ENCODE peak calls at places on chromosomes 5 and 9, in five cellular contexts. One of them, this sample, is unnamed.

GRCh38 chr9:19925674-19926503 is 137.1 kb upstream of the SLC24A2 start:
- DNase-seq in HCT116: peak
- DNase-seq in WTC11: peak
- DNase-seq in GM12878: peak
- DNase-seq in H1: peak
- DNase-seq in this sample: peak

GRCh38 chr5:155082401-155082800 is 68.8 kb downstream of the KIF4B start:
- DNase-seq in HCT116: peak
- DNase-seq in WTC11: no peak
- DNase-seq in GM12878: no peak
- DNase-seq in H1: no peak
- DNase-seq in this sample: no peak

GRCh38 chr5:79561525-79561893 is 47.6 kb upstream of the HOMER1 start:
- DNase-seq in HCT116: no peak
- DNase-seq in WTC11: no peak
- DNase-seq in GM12878: no peak
- DNase-seq in H1: no peak
- DNase-seq in this sample: no peak

GRCh38 chr9:126423022-126423708 is 96.5 kb downstream of the MVB12B start:
- DNase-seq in HCT116: no peak
- DNase-seq in WTC11: no peak
- DNase-seq in GM12878: no peak
- DNase-seq in H1: no peak
- DNase-seq in this sample: no peak

GRCh38 chr9:534886-535285 is 306.6 kb upstream of the DMRT1 start:
- DNase-seq in HCT116: no peak
- DNase-seq in WTC11: no peak
- DNase-seq in GM12878: no peak
- DNase-seq in H1: no peak
- DNase-seq in this sample: no peak

GRCh38 chr5:140828402-140828737 is 610 bp downstream of the PCDHA6 start:
- DNase-seq in HCT116: no peak
- DNase-seq in WTC11: no peak
- DNase-seq in GM12878: no peak
- DNase-seq in H1: peak
- DNase-seq in this sample: no peak

GRCh38 chr5:168295574-168296201 is 4.2 kb downstream of the WWC1 start:
- DNase-seq in HCT116: no peak
- DNase-seq in WTC11: peak
- DNase-seq in GM12878: no peak
- DNase-seq in H1: no peak
- DNase-seq in this sample: no peak

GRCh38 chr5:16721151-16722102 is 104.6 kb upstream of the RETREG1 start:
- DNase-seq in HCT116: no peak
- DNase-seq in WTC11: no peak
- DNase-seq in GM12878: no peak
- DNase-seq in H1: no peak
- DNase-seq in this sample: peak

GRCh38 chr5:74310386-74310785 is 330.1 kb downstream of the ENC1 start:
- DNase-seq in HCT116: no peak
- DNase-seq in WTC11: no peak
- DNase-seq in GM12878: no peak
- DNase-seq in H1: no peak
- DNase-seq in this sample: no peak

GRCh38 chr5:16869821-16870796 is 66.0 kb downstream of the MYO10 start:
- DNase-seq in HCT116: peak
- DNase-seq in WTC11: no peak
- DNase-seq in GM12878: no peak
- DNase-seq in H1: no peak
- DNase-seq in this sample: no peak

GRCh38 chr9:97831843-97832636 is 21.0 kb upstream of the FOXE1 start:
- DNase-seq in HCT116: no peak
- DNase-seq in WTC11: no peak
- DNase-seq in GM12878: no peak
- DNase-seq in H1: no peak
- DNase-seq in this sample: no peak

GRCh38 chr5:25950681-25951080 is 1087.7 kb downstream of the CDH9 start:
- DNase-seq in HCT116: no peak
- DNase-seq in WTC11: no peak
- DNase-seq in GM12878: no peak
- DNase-seq in H1: no peak
- DNase-seq in this sample: no peak

GRCh38 chr5:44681906-44682305 is 126.8 kb upstream of the MRPS30 start:
- DNase-seq in HCT116: no peak
- DNase-seq in WTC11: no peak
- DNase-seq in GM12878: no peak
- DNase-seq in H1: no peak
- DNase-seq in this sample: no peak

GRCh38 chr9:35484406-35484805 is 5.5 kb upstream of the RUSC2 start:
- DNase-seq in HCT116: no peak
- DNase-seq in WTC11: no peak
- DNase-seq in GM12878: no peak
- DNase-seq in H1: no peak
- DNase-seq in this sample: no peak

GRCh38 chr9:20618361-20618799 is 3.9 kb downstream of the MLLT3 start:
- DNase-seq in HCT116: no peak
- DNase-seq in WTC11: no peak
- DNase-seq in GM12878: no peak
- DNase-seq in H1: no peak
- DNase-seq in this sample: peak

GRCh38 chr9:108534741-108535140 is 321.0 kb downstream of the ACTL7B start:
- DNase-seq in HCT116: peak
- DNase-seq in WTC11: no peak
- DNase-seq in GM12878: no peak
- DNase-seq in H1: no peak
- DNase-seq in this sample: no peak

GRCh38 chr5:93192107-93192506 is 388.9 kb downstream of the NR2F1-AS1 start:
- DNase-seq in HCT116: peak
- DNase-seq in WTC11: no peak
- DNase-seq in GM12878: no peak
- DNase-seq in H1: no peak
- DNase-seq in this sample: peak

GRCh38 chr5:167050568-167051214 is 1240.8 kb upstream of the WWC1 start:
- DNase-seq in HCT116: no peak
- DNase-seq in WTC11: peak
- DNase-seq in GM12878: no peak
- DNase-seq in H1: peak
- DNase-seq in this sample: no peak

GRCh38 chr9:108521063-108521462 is 334.7 kb downstream of the ACTL7B start:
- DNase-seq in HCT116: no peak
- DNase-seq in WTC11: no peak
- DNase-seq in GM12878: no peak
- DNase-seq in H1: no peak
- DNase-seq in this sample: no peak

GRCh38 chr9:118640836-118641557 is 728.2 kb downstream of the BRINP1 start:
- DNase-seq in HCT116: no peak
- DNase-seq in WTC11: no peak
- DNase-seq in GM12878: no peak
- DNase-seq in H1: no peak
- DNase-seq in this sample: no peak

GRCh38 chr9:118647331-118647730 is 721.9 kb downstream of the BRINP1 start:
- DNase-seq in HCT116: no peak
- DNase-seq in WTC11: no peak
- DNase-seq in GM12878: no peak
- DNase-seq in H1: no peak
- DNase-seq in this sample: no peak

GRCh38 chr9:118637681-118638080 is 731.6 kb downstream of the BRINP1 start:
- DNase-seq in HCT116: no peak
- DNase-seq in WTC11: no peak
- DNase-seq in GM12878: no peak
- DNase-seq in H1: no peak
- DNase-seq in this sample: no peak

GRCh38 chr9:118644066-118644465 is 725.2 kb downstream of the BRINP1 start:
- DNase-seq in HCT116: no peak
- DNase-seq in WTC11: no peak
- DNase-seq in GM12878: no peak
- DNase-seq in H1: no peak
- DNase-seq in this sample: no peak

DNA sequence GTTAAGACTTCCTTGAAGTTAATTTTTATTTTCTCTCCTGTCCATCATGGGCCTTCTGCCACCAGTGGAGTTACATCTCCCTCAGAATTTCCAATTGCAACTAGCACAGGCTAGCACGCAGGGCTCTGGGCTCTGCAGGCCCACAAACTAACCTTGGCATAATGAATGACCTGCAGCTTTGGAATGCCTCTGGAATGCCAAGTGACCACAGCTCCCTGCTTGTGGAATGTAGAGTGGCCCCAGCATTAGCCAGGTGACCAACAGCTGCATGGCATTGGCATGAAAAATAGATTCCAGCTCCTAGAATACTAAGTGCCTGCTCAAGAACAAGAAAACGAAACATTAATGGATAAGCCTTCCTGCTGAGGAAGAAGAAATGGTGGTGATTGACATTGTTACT is 726.1 kb downstream of the BRINP1 start:
- DNase-seq in HCT116: no peak
- DNase-seq in WTC11: peak
- DNase-seq in GM12878: no peak
- DNase-seq in H1: peak
- DNase-seq in this sample: no peak
- TF ChIP-seq ATF3 in HCT116: no peak
- TF ChIP-seq ATF3 in WTC11: no peak
- TF ChIP-seq ATF3 in GM12878: no peak
- TF ChIP-seq ATF3 in H1: no peak
- TF ChIP-seq ATF3 in this sample: no peak

GRCh38 chr9:83284766-83285165 is 221.8 kb upstream of the RASEF start:
- DNase-seq in HCT116: no peak
- DNase-seq in WTC11: no peak
- DNase-seq in GM12878: no peak
- DNase-seq in H1: no peak
- DNase-seq in this sample: no peak

GRCh38 chr9:83283528-83283927 is 220.6 kb upstream of the RASEF start:
- DNase-seq in HCT116: no peak
- DNase-seq in WTC11: no peak
- DNase-seq in GM12878: no peak
- DNase-seq in H1: no peak
- DNase-seq in this sample: no peak

GRCh38 chr9:83280259-83280658 is 217.3 kb upstream of the RASEF start:
- DNase-seq in HCT116: no peak
- DNase-seq in WTC11: no peak
- DNase-seq in GM12878: no peak
- DNase-seq in H1: no peak
- DNase-seq in this sample: no peak

GRCh38 chr9:83281306-83282255 is 218.6 kb upstream of the RASEF start:
- DNase-seq in HCT116: no peak
- DNase-seq in WTC11: no peak
- DNase-seq in GM12878: no peak
- DNase-seq in H1: no peak
- DNase-seq in this sample: no peak

DNA sequence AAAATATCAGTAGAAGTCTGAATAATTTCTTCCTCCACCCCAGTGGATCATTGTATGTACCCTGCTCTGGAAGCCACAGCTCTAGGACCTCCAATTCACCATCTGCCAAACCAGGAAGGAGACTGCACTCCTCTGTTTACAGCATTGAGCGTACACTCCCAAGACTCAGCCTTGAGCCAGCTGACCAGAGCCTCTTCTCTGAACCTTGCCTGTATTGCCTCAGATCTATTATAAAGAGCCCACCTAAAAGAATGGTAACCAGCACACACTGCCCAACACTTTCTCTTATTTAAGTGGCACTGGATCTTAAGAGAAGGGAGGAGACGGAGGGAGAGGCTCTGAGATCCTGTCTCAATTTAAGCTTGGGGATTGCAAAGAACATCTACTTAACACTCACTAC is 217.8 kb upstream of the RASEF start:
- DNase-seq in HCT116: no peak
- DNase-seq in WTC11: no peak
- DNase-seq in GM12878: no peak
- DNase-seq in H1: no peak
- DNase-seq in this sample: no peak
- TF ChIP-seq ATF3 in HCT116: no peak
- TF ChIP-seq ATF3 in WTC11: no peak
- TF ChIP-seq ATF3 in GM12878: no peak
- TF ChIP-seq ATF3 in H1: no peak
- TF ChIP-seq ATF3 in this sample: no peak

GRCh38 chr9:105385372-105385985 is 62.4 kb upstream of the FSD1L start:
- DNase-seq in HCT116: no peak
- DNase-seq in WTC11: no peak
- DNase-seq in GM12878: peak
- DNase-seq in H1: no peak
- DNase-seq in this sample: no peak
- TF ChIP-seq ATF3 in HCT116: no peak
- TF ChIP-seq ATF3 in WTC11: no peak
- TF ChIP-seq ATF3 in GM12878: no peak
- TF ChIP-seq ATF3 in H1: no peak
- TF ChIP-seq ATF3 in this sample: no peak

GRCh38 chr9:95942016-95942415 is 66.5 kb downstream of the ERCC6L2 start:
- DNase-seq in HCT116: no peak
- DNase-seq in WTC11: no peak
- DNase-seq in GM12878: no peak
- DNase-seq in H1: no peak
- DNase-seq in this sample: no peak

GRCh38 chr9:95952471-95952870 is 77.0 kb downstream of the ERCC6L2 start:
- DNase-seq in HCT116: no peak
- DNase-seq in WTC11: no peak
- DNase-seq in GM12878: no peak
- DNase-seq in H1: no peak
- DNase-seq in this sample: no peak

DNA sequence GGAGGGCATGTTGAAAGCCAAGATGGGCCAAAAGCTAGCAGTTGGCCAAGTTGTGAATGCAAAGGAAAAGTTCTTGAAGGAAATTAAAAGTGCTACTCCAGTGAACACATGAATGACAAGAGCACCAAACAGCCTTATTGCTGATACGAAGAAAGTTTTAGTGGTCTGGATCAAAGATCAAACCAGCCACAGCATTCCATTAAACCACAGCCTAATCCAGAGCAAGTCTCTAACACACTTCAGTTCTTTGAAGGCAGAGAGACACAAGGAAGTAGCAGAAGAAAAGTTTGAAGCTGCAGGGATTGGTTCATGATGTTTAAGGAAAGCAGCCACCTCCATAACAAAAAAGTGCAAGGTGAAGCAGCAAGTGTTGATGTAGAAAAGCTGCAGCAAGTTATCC is 71.6 kb downstream of the ERCC6L2 start:
- DNase-seq in HCT116: no peak
- DNase-seq in WTC11: no peak
- DNase-seq in GM12878: no peak
- DNase-seq in H1: no peak
- DNase-seq in this sample: no peak
- TF ChIP-seq ATF3 in HCT116: no peak
- TF ChIP-seq ATF3 in WTC11: no peak
- TF ChIP-seq ATF3 in GM12878: no peak
- TF ChIP-seq ATF3 in H1: no peak
- TF ChIP-seq ATF3 in this sample: no peak